ENCODE peak calls at places on chromosomes 16 and 17, in four cellular contexts. S is IMR-90, T is neuronal stem cell, A is H1. B is an unnamed sample.

GRCh38 chr17:55433629-55434422 is 12.2 kb upstream of the MMD start:
- DNase-seq in S (peak), T (no peak), A (no peak), B (no peak)

GRCh38 chr17:75550139-75550465 is 24.6 kb downstream of the LLGL2 start:
- DNase-seq in S (no peak), T (no peak), A (no peak), B (no peak)

GRCh38 chr16:30065943-30066881 is 652 bp downstream of the ALDOA start:
- DNase-seq in S (peak), T (no peak), A (no peak), B (peak)

GRCh38 chr16:31106509-31107464 is 1.4 kb upstream of the BCKDK start:
- DNase-seq in S (no peak), T (no peak), A (no peak), B (no peak)

GRCh38 chr17:77727216-77727615 is 231.3 kb upstream of the TNRC6C start:
- DNase-seq in S (no peak), T (no peak), A (peak), B (no peak)

GRCh38 chr16:31118223-31119155 is 1.0 kb downstream of the KAT8 start:
- DNase-seq in S (peak), T (no peak), A (no peak), B (no peak)

GRCh38 chr17:66810951-66811682 is 23.8 kb upstream of the CACNG5 start:
- DNase-seq in S (no peak), T (no peak), A (no peak), B (no peak)

GRCh38 chr16:3161235-3162018 is 26.6 kb upstream of the OR1F1 start:
- DNase-seq in S (no peak), T (no peak), A (no peak), B (no peak)

GRCh38 chr17:45907720-45908395 is 13.5 kb downstream of the MAPT start:
- DNase-seq in S (no peak), T (no peak), A (no peak), B (no peak)

GRCh38 chr17:35713069-35713728 is 18.2 kb upstream of the RASL10B start:
- DNase-seq in S (peak), T (no peak), A (no peak), B (peak)

GRCh38 chr17:1001640-1002411 is 4.9 kb downstream of the TIMM22 start:
- DNase-seq in S (peak), T (no peak), A (no peak), B (peak)

GRCh38 chr16:84138824-84139627 is 6.0 kb downstream of the HSDL1 start:
- DNase-seq in S (peak), T (no peak), A (no peak), B (peak)

GRCh38 chr17:68794636-68795503 is 160.3 kb downstream of the ABCA8 start:
- DNase-seq in S (peak), T (no peak), A (no peak), B (peak)

GRCh38 chr16:67977005-67977404 is 3.3 kb downstream of the DPEP3 start:
- DNase-seq in S (no peak), T (no peak), A (no peak), B (no peak)

GRCh38 chr16:48501516-48502377 is 108.2 kb downstream of the N4BP1 start:
- DNase-seq in S (no peak), T (no peak), A (no peak), B (peak)

GRCh38 chr17:40614431-40615294 is 33.0 kb downstream of the SMARCE1 start:
- DNase-seq in S (no peak), T (no peak), A (no peak), B (no peak)
- H2BK120ac ChIP-seq in S (no peak), T (no peak), A (no peak), B (no peak)

GRCh38 chr17:58092101-58092796 is 9.0 kb downstream of the DYNLL2 start:
- DNase-seq in S (no peak), T (no peak), A (peak), B (no peak)
- H3K18ac ChIP-seq in S (no peak), T (no peak), A (no peak), B (no peak)

DNA sequence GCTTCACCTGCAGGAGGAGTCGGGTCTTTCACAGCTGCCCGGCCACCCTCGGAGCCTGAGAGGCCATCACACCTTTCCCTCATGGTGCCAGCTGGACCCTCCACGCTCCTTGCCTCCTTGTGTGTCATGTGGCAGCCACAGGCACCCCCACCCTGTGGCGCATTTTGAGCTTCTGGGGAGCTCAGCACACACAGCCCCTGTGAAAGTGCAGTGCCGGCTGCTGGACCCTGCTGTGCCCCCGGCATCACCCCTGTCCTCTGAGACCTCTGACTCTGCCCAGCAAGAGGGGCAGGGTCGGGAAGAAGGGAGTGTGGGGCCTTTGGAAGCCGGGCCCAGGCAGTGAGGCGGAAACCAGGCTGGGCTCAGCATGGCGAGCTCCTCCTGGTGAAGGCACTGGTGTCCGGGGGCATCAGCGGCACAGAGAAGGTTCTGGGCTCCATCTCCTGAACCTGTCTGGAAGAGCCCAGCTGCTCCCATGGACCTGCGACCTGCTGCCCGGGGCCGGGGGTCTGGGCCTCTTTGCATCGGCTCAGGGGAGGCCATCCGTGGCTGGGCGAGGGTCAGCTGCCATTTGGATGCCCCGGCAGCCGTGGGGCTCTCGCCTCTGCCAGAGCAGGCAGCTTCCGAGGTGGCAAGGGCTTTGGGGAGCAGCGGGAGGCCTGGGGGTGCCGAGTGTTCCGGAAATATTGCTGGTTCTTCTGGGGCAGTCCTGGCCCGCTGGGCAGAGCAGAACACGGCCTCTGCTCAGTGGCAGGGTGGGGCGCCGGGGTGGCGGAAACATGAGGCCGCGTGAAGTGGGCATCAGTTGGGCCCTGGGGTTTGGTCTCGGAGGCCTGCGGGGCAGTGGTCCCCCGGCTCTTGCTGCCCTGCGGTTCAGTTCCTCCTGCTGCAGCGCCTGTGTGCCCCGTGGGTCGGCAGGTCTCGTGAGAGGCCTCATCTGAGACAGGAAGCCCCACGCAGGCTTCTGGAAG is 17.9 kb downstream of the CENPX start:
- DNase-seq in S (no peak), T (no peak), A (no peak), B (no peak)
- H2BK120ac ChIP-seq in S (peak), T (no peak), A (no peak), B (no peak)

GRCh38 chr17:80704894-80705293 is 160.3 kb downstream of the RPTOR start:
- DNase-seq in S (no peak), T (no peak), A (no peak), B (no peak)
- H3K18ac ChIP-seq in S (peak), T (no peak), A (no peak), B (no peak)

GRCh38 chr17:50916708-50917417 is 50.7 kb upstream of the TOB1 start:
- DNase-seq in S (no peak), T (no peak), A (no peak), B (no peak)

GRCh38 chr17:50918071-50918932 is 52.1 kb upstream of the TOB1 start:
- DNase-seq in S (no peak), T (no peak), A (no peak), B (no peak)

GRCh38 chr17:50916026-50916707 is 50.0 kb upstream of the TOB1 start:
- DNase-seq in S (peak), T (no peak), A (no peak), B (no peak)

GRCh38 chr17:50918933-50919296 is 52.8 kb upstream of the TOB1 start:
- DNase-seq in S (peak), T (no peak), A (no peak), B (no peak)

DNA sequence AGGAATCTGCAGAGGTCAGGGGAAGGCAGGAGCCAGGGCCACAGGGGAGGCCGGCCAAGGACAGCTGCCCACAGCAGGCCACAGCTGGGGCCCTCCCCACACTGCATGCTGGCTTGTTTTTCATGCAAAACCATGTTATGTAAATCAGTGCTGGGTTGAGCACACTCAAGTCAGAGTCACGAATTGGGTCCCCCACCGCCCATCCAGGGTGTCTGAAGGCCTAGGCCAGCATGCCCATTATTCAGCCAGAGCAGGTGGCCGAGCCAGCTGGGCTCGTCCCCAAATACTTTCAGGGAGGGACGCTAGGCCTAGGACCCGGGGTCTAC is 51.2 kb upstream of the TOB1 start:
- DNase-seq in S (no peak), T (no peak), A (no peak), B (no peak)
- H2BK120ac ChIP-seq in S (no peak), T (peak), A (no peak), B (no peak)

DNA sequence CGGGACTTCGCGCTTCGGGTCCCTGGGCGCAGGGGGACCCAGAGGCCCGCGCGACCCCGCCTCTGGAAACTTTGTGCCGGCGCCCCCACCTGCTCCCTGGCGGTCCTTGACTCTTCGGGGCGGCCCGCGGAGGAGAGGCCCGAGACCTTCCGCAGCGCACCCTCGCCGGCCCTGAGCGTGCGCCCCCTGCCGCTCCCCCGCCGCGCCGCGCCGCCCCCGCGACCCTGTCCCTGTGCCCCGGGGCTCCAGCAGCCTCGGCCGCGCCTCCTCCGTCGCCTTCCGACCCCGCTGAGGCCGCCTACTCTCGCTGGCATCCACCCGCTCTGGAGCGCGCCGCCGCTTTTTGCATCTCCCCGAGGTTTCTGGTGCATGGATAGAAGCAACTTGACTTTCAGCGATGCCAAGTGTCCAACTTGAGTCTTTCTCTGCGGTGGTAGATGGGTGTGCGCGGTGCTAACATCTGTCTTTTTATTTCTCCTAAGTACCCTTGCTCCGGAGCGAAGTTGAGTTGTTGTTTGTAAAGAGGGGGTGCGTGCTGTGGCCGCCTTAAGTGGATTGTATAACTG is 414 bp downstream of the DUSP14 start:
- DNase-seq in S (peak), T (peak), A (peak), B (peak)
- H3K18ac ChIP-seq in S (peak), T (peak), A (no peak), B (peak)

DNA sequence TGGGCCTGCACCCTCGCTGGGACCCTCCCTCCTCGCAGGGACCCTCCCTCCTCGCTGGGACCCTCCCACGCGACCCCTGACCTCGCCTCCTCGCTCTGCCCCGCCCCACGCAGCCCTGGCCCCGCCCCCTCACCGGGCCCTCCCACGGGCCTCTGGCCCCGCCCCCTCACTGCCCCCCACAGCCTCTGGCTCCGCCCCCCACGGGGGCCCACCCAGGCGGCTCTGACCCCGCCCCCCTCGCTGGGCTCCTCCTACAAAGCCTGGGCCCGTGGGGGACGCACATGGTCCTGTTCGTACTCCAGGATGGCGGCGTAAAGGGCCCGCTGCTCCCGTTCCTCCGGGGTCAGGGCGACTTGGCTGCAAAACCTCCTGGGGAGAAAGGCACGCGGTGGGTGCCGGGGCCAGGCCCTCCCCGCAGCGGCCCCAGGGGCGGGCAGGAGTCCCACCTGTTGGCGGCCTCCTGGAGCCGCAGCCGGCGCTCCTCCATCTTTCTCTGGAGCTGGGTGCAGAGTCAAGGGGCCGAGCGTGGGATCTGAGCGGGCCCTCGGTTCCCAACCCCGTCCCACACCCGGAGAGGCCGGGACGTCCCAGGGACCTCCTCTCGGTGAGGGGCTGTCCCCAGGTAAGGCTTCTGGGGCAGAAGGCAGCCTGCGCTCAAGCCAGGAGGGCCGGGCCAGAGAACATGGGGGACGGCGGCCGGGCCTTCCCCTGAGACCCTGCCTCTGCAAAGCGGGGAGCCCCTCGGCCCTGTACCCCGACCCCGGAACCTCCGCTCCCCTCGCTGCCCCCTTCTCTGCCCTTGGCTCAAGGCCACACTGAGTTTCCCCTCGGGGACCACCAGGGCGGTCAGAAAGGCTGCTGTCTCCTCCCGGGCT is 8.9 kb downstream of the VPS9D1 start:
- DNase-seq in S (peak), T (no peak), A (peak), B (peak)
- H2BK120ac ChIP-seq in S (no peak), T (no peak), A (no peak), B (no peak)